ENCODE peak calls at places on chromosomes 12 and 14, in four cellular contexts. H, G, P and S are unnamed samples.

GRCh38 chr12:11697670-11698387 is 48.4 kb downstream of the ETV6 start:
- DNase-seq in H (no peak), G (no peak), P (peak; percentile 76), S (no peak)

GRCh38 chr12:54009171-54010052 is 627 bp downstream of the HOXC8 start:
- DNase-seq in H (peak; percentile 32), G (peak; percentile 45), P (peak; percentile 49), S (no peak)

GRCh38 chr14:102028733-102029132 is 58.1 kb downstream of the HSP90AA1 start:
- DNase-seq in H (no peak), G (no peak), P (peak; percentile 86), S (no peak)

GRCh38 chr14:58705066-58705465 is 67.3 kb downstream of the DACT1 start:
- DNase-seq in H (no peak), G (no peak), P (peak; percentile 20), S (no peak)

GRCh38 chr14:65954915-65955314 is 531.3 kb upstream of the CCDC196 start:
- DNase-seq in H (no peak), G (no peak), P (no peak), S (no peak)

GRCh38 chr12:91695964-91696363 is 449.7 kb downstream of the BTG1 start:
- DNase-seq in H (no peak), G (no peak), P (no peak), S (no peak)

GRCh38 chr12:102879144-102879763 is 37.8 kb downstream of the PAH start:
- DNase-seq in H (peak; percentile 52), G (peak; percentile 91), P (peak; percentile 85), S (peak; percentile 29)

GRCh38 chr12:71746983-71747611 is 7.6 kb upstream of the RAB21 start:
- DNase-seq in H (peak; percentile 29), G (peak; percentile 85), P (peak; percentile 67), S (peak; percentile 26)

GRCh38 chr12:22588817-22589216 is 36.2 kb upstream of the ETNK1 start:
- DNase-seq in H (no peak), G (no peak), P (no peak), S (no peak)

GRCh38 chr12:44847888-44848770 is 28.0 kb downstream of the NELL2 start:
- DNase-seq in H (no peak), G (no peak), P (no peak), S (no peak)

GRCh38 chr12:53060064-53060720 is 10.3 kb downstream of the TNS2 start:
- DNase-seq in H (no peak), G (no peak), P (no peak), S (no peak)

GRCh38 chr12:6307521-6307920 is 3.0 kb upstream of the PLEKHG6 start:
- DNase-seq in H (no peak), G (no peak), P (no peak), S (no peak)

GRCh38 chr12:76556373-76556772 is 3.2 kb downstream of the OSBPL8 start:
- DNase-seq in H (no peak), G (peak; percentile 41), P (no peak), S (no peak)

GRCh38 chr12:115466076-115466475 is 782.1 kb upstream of the TBX3 start:
- DNase-seq in H (no peak), G (no peak), P (no peak), S (no peak)

GRCh38 chr12:15322164-15323054 is at the start of gene PTPRO:
- DNase-seq in H (peak; percentile 69), G (no peak), P (peak; percentile 8), S (peak; percentile 39)

GRCh38 chr14:52977798-52978197 is 26.9 kb upstream of the FERMT2 start:
- DNase-seq in H (no peak), G (no peak), P (no peak), S (no peak)

GRCh38 chr12:77760271-77761025 is 70.2 kb upstream of the NAV3 start:
- DNase-seq in H (no peak), G (no peak), P (no peak), S (no peak)

GRCh38 chr14:58533417-58533816 is 104.3 kb upstream of the DACT1 start:
- DNase-seq in H (peak; percentile 14), G (no peak), P (no peak), S (peak; percentile 23)

GRCh38 chr12:56629459-56630179 is 507 bp downstream of the BAZ2A start:
- DNase-seq in H (peak; percentile 41), G (peak; percentile 40), P (peak; percentile 31), S (no peak)

GRCh38 chr14:92258934-92259333 is 64.0 kb upstream of the SLC24A4 start:
- DNase-seq in H (no peak), G (no peak), P (no peak), S (no peak)

GRCh38 chr12:121530600-121531355 is 50.0 kb downstream of the KDM2B start:
- DNase-seq in H (no peak), G (peak; percentile 29), P (peak; percentile 83), S (no peak)

GRCh38 chr14:102691763-102692162 is 85.5 kb upstream of the TRAF3 start:
- DNase-seq in H (no peak), G (no peak), P (no peak), S (no peak)

GRCh38 chr14:105877645-105878044 is 351.3 kb downstream of the TMEM121 start:
- DNase-seq in H (no peak), G (no peak), P (no peak), S (no peak)

GRCh38 chr14:72104011-72104613 is 171.9 kb downstream of the RGS6 start:
- DNase-seq in H (peak; percentile 58), G (peak; percentile 26), P (peak; percentile 11), S (peak; percentile 43)